ENCODE peak calls at places on chromosomes 5 and 9, in four cellular contexts. A, V, F and W are unnamed samples. For H3K36me3, the result is how much of the 10 kb centered on the place peaks cover.

GRCh38 chr9:2336055-2336454 is 285.5 kb upstream of the VLDLR start:
- DNase-seq in A (no peak), V (no peak), F (no peak), W (no peak)

GRCh38 chr5:171676286-171676944 is 109.2 kb upstream of the SMIM23 start:
- DNase-seq in A (no peak), V (no peak), F (peak), W (no peak)

GRCh38 chr9:76634356-76635054 is 129.7 kb upstream of the PCA3 start:
- DNase-seq in A (no peak), V (no peak), F (no peak), W (no peak)

GRCh38 chr5:168047043-168047668 is 244.3 kb upstream of the WWC1 start:
- DNase-seq in A (no peak), V (no peak), F (no peak), W (no peak)

GRCh38 chr9:1709347-1709746 is 305.8 kb upstream of the SMARCA2 start:
- DNase-seq in A (no peak), V (no peak), F (no peak), W (no peak)

GRCh38 chr9:116365056-116365471 is 211.5 kb downstream of the PAPPA start:
- DNase-seq in A (peak), V (no peak), F (peak), W (no peak)

GRCh38 chr5:111248571-111248970 is 24.4 kb downstream of the CAMK4 start:
- DNase-seq in A (no peak), V (no peak), F (no peak), W (no peak)

GRCh38 chr9:34610434-34611206 is 1.3 kb downstream of the RPP25L start:
- DNase-seq in A (no peak), V (no peak), F (no peak), W (no peak)

GRCh38 chr5:54671111-54671531 is 153.6 kb downstream of the SNX18 start:
- DNase-seq in A (no peak), V (no peak), F (no peak), W (no peak)

GRCh38 chr5:160620401-160620800 is 198.7 kb downstream of the PTTG1 start:
- DNase-seq in A (no peak), V (no peak), F (no peak), W (no peak)

GRCh38 chr5:131528682-131529081 is 106.3 kb downstream of the RAPGEF6 start:
- DNase-seq in A (no peak), V (no peak), F (no peak), W (no peak)

GRCh38 chr9:114452219-114453169 is 52.8 kb downstream of the WHRN start:
- DNase-seq in A (no peak), V (no peak), F (no peak), W (peak)

GRCh38 chr9:73042155-73042554 is 89.3 kb upstream of the ALDH1A1 start:
- DNase-seq in A (no peak), V (no peak), F (no peak), W (no peak)

GRCh38 chr5:40359854-40360253 is 319.9 kb upstream of the PTGER4 start:
- DNase-seq in A (no peak), V (no peak), F (no peak), W (no peak)

GRCh38 chr5:139694556-139695182 is 46.5 kb downstream of the CXXC5 start:
- DNase-seq in A (no peak), V (no peak), F (no peak), W (no peak)

GRCh38 chr5:181188700-181189362 is 16.2 kb downstream of the TRIM7 start:
- DNase-seq in A (peak), V (peak), F (peak), W (peak)

GRCh38 chr5:54093081-54093492 is 217.3 kb downstream of the ARL15 start:
- DNase-seq in A (no peak), V (no peak), F (no peak), W (no peak)

GRCh38 chr9:121763561-121764370 is 112.3 kb downstream of the DAB2IP start:
- DNase-seq in A (no peak), V (no peak), F (no peak), W (no peak)

GRCh38 chr9:93307468-93308157 is 123.7 kb downstream of the WNK2 start:
- DNase-seq in A (no peak), V (no peak), F (no peak), W (no peak)

GRCh38 chr9:20835364-20836286 is 151.6 kb downstream of the FOCAD start:
- DNase-seq in A (no peak), V (no peak), F (no peak), W (no peak)

GRCh38 chr5:146409081-146409671 is 38.0 kb upstream of the TCERG1 start:
- DNase-seq in A (no peak), V (no peak), F (no peak), W (no peak)

GRCh38 chr5:125311743-125312142 is 565.3 kb upstream of the ZNF608 start:
- DNase-seq in A (no peak), V (no peak), F (no peak), W (no peak)

GRCh38 chr5:173878224-173878967 is 9.8 kb upstream of the CPEB4 start:
- DNase-seq in A (no peak), V (no peak), F (no peak), W (no peak)

GRCh38 chr9:86580688-86581087 is 226.5 kb upstream of the TUT7 start:
- DNase-seq in A (no peak), V (no peak), F (no peak), W (no peak)

GRCh38 chr9:86591472-86591871 is 237.3 kb upstream of the TUT7 start:
- DNase-seq in A (no peak), V (no peak), F (no peak), W (no peak)

GRCh38 chr9:86586144-86586494 is 231.9 kb upstream of the TUT7 start:
- DNase-seq in A (no peak), V (no peak), F (no peak), W (no peak)

GRCh38 chr9:86589273-86589672 is 235.1 kb upstream of the TUT7 start:
- DNase-seq in A (no peak), V (no peak), F (no peak), W (no peak)

DNA sequence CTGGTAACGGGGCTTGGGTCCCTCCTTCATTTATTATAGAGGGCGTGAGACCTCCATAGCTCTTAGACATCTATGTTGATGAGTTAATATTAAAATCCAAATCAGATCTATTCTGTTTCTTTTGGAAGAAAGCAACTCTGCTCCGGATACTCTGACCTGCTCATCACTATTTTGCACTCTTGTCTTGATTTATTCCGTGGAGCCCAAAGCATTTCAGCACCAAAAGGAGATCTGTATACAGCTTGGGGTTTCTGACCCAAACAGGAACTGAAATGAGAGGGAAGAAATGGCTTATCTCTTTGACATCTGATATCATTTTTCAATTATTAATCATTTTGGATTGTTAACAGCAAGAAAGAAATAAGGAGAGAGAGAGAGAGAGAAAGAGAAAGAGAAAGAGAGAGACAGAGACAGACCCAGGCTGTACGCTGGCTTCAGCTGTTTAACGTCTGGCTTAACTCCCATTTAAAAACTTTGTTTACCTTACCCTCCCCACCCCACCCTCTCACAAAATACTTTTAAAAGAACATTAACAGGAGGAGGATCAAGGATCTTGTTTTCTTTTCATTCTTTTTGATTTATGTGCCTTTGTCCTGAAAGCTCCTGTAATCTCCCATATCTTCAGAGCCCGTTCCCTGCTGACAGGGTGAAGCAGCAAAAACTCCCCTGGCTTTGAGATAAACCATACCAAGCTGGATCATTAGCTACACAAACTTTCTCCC is 231.4 kb upstream of the TUT7 start:
- DNase-seq in A (no peak), V (no peak), F (no peak), W (no peak)
- H3K4me3 ChIP-seq in A (peak), V (no peak), F (no peak), W (no peak)

GRCh38 chr9:136344544-136345280 is 17.4 kb downstream of the GPSM1 start:
- DNase-seq in A (no peak), V (no peak), F (no peak), W (no peak)
- H3K27ac ChIP-seq in A (no peak), V (no peak), F (peak), W (no peak)

GRCh38 chr5:123754903-123755302 is 242.9 kb downstream of the CSNK1G3 start:
- DNase-seq in A (no peak), V (no peak), F (no peak), W (no peak)

GRCh38 chr5:123753349-123754166 is 241.6 kb downstream of the CSNK1G3 start:
- DNase-seq in A (no peak), V (no peak), F (no peak), W (no peak)

GRCh38 chr5:123754167-123754840 is 242.3 kb downstream of the CSNK1G3 start:
- DNase-seq in A (no peak), V (no peak), F (no peak), W (no peak)

GRCh38 chr5:123756325-123756664 is 244.3 kb downstream of the CSNK1G3 start:
- DNase-seq in A (no peak), V (no peak), F (no peak), W (no peak)

DNA sequence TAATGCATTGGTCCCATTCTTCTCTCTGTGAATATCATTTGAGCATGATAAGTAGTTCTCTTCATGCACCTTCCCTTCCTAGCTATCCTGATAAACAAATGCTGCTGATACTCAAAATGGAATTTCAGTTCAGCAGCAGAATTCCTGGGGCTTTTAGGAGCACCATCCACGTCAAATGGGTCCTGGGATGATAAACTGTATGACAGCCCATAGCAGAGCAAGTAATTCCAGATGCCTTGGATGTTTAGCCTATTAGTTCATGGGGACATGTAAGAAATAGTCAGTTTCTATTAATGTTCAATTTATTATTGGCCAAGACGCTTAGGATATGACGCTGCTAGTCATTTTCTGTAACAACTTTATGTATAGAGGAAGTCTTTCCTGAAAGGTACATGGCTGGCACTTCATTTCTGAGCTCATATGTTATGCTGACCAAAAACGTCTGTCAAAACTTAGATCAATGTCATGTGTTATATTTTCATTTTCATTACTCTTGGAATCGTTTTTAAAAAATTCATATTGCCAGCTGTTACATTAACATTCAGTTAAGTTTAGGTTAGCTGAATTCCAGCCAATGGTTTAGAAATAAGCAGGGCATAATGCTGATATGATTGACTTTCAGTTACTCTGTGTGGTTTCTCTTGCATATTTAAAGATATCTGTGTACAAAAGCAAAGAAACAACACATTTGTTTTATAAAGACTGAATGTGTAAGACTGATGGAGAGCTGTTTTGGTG is 243.8 kb downstream of the CSNK1G3 start:
- DNase-seq in A (no peak), V (no peak), F (no peak), W (no peak)
- H3K36me3 ChIP-seq in A (under half), V (under half), F (under half), W (under half)

DNA sequence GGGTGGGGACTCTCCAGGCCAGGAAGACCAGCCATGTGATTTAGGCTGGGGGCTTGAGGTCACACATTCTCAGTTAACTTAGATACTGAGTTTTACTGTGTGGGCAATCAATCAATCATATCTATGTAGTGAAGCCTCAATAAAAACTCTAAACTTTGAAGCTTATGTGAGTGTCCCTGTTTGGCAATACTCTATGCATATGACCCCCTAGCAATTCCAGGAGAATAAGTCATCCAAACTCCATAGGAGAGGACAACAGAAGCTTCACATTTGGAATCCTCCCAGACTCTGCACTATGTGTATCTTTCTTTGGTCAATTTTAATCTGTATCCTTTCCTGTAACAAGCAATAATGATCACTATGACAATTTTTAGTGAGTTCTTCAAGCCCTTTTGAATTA is 216.8 kb upstream of the RGMB start:
- DNase-seq in A (no peak), V (no peak), F (no peak), W (no peak)
- H3K4me3 ChIP-seq in A (no peak), V (no peak), F (no peak), W (no peak)